ENCODE peak calls at places on chromosomes 11 and 22, in eight cellular contexts. K is activated CD8-positive, alpha-beta T cell treated with anti-CD3 and anti-CD28 coated beads for 36 hours; Z is SK-MEL-5; L is IMR-90; E is coronary artery; Q is stimulated activated CD8-positive, alpha-beta memory T cell treated with anti-CD3 and anti-CD28 coated beads, Interleukin-4, amount 100 ng/mL, for 4 hours; W is MV-4-11; H is hippocampal formation. F is an unnamed sample.

GRCh38 chr11:111447931-111448330 is 64.3 kb downstream of the BTG4 start:
- DNase-seq in K (no peak), Z (no peak), L (no peak), E (no peak), Q (no peak), W (no peak), H (no peak), F (peak; percentile 34)

GRCh38 chr11:117657801-117658200 is 139.2 kb downstream of the DSCAML1 start:
- DNase-seq in K (no peak), Z (no peak), L (no peak), E (no peak), Q (no peak), W (no peak), H (peak; percentile 81), F (no peak)

GRCh38 chr11:113789675-113790320 is 10.2 kb downstream of the CLDN25 start:
- DNase-seq in K (no peak), Z (no peak), L (no peak), E (no peak), Q (no peak), W (no peak), H (no peak), F (no peak)

GRCh38 chr11:65121447-65121864 is 478 bp downstream of the FAU start:
- DNase-seq in K (peak; percentile 49), Z (no peak), L (no peak), E (no peak), Q (no peak), W (peak; percentile 5), H (no peak), F (peak; percentile 78)

GRCh38 chr11:64990222-64990918 is 6.4 kb downstream of the BATF2 start:
- DNase-seq in K (no peak), Z (no peak), L (no peak), E (no peak), Q (no peak), W (peak; percentile 31), H (no peak), F (no peak)

GRCh38 chr22:36385491-36386350 is 2.0 kb downstream of the MYH9 start:
- DNase-seq in K (peak; percentile 82), Z (no peak), L (no peak), E (peak; percentile 87), Q (peak; percentile 61), W (no peak), H (no peak), F (no peak)

GRCh38 chr11:70536051-70536877 is 137.9 kb downstream of the CTTN start:
- DNase-seq in K (no peak), Z (no peak), L (no peak), E (no peak), Q (no peak), W (no peak), H (no peak), F (no peak)

GRCh38 chr11:83241291-83241946 is 44.7 kb downstream of the CCDC90B start:
- DNase-seq in K (peak; percentile 55), Z (peak; percentile 72), L (peak; percentile 77), E (no peak), Q (no peak), W (peak; percentile 34), H (no peak), F (no peak)

GRCh38 chr11:1762537-1763302 is 1.0 kb downstream of the CTSD start:
- DNase-seq in K (no peak), Z (no peak), L (no peak), E (no peak), Q (no peak), W (peak; percentile 49), H (no peak), F (no peak)

GRCh38 chr11:1559103-1559951 is 12.7 kb downstream of the DUSP8 start:
- DNase-seq in K (no peak), Z (no peak), L (peak; percentile 66), E (peak; percentile 98), Q (no peak), W (no peak), H (peak; percentile 91), F (peak; percentile 93)

GRCh38 chr11:112525844-112526590 is 265.4 kb upstream of the PLET1 start:
- DNase-seq in K (peak; percentile 9), Z (no peak), L (no peak), E (no peak), Q (no peak), W (no peak), H (no peak), F (no peak)

GRCh38 chr22:25627271-25627848 is 62.9 kb downstream of the GRK3 start:
- DNase-seq in K (no peak), Z (no peak), L (peak; percentile 12), E (no peak), Q (no peak), W (peak; percentile 87), H (no peak), F (no peak)

GRCh38 chr11:113261709-113262475 is 52.5 kb upstream of the TTC12 start:
- DNase-seq in K (no peak), Z (no peak), L (peak; percentile 11), E (no peak), Q (no peak), W (no peak), H (no peak), F (no peak)

GRCh38 chr11:12288212-12288933 is 89.0 kb upstream of the PARVA start:
- DNase-seq in K (peak; percentile 69), Z (peak; percentile 85), L (peak; percentile 94), E (peak; percentile 88), Q (no peak), W (peak; percentile 50), H (peak; percentile 80), F (peak; percentile 85)

GRCh38 chr22:22348815-22349454 is 104.3 kb downstream of the VPREB1 start:
- DNase-seq in K (no peak), Z (no peak), L (no peak), E (no peak), Q (no peak), W (no peak), H (no peak), F (no peak)

GRCh38 chr11:94401773-94402265 is 600 bp upstream of the GPR83 start:
- DNase-seq in K (no peak), Z (no peak), L (no peak), E (no peak), Q (no peak), W (no peak), H (no peak), F (no peak)

GRCh38 chr11:107018902-107019493 is 722 bp upstream of the GUCY1A2 start:
- DNase-seq in K (peak; percentile 12), Z (no peak), L (peak; percentile 61), E (peak; percentile 79), Q (no peak), W (no peak), H (peak; percentile 58), F (peak; percentile 68)

GRCh38 chr22:49972163-49973017 is 11.8 kb downstream of the PIM3 start:
- DNase-seq in K (peak; percentile 50), Z (no peak), L (no peak), E (peak; percentile 74), Q (no peak), W (no peak), H (no peak), F (peak; percentile 79)

GRCh38 chr11:7555067-7555699 is 41.4 kb downstream of the PPFIBP2 start:
- DNase-seq in K (no peak), Z (peak; percentile 34), L (no peak), E (peak; percentile 28), Q (no peak), W (no peak), H (peak; percentile 59), F (no peak)

GRCh38 chr11:20880094-20880493 is 210.7 kb downstream of the NELL1 start:
- DNase-seq in K (no peak), Z (no peak), L (no peak), E (no peak), Q (no peak), W (no peak), H (no peak), F (no peak)

GRCh38 chr22:33274214-33274828 is 216.1 kb upstream of the SYN3 start:
- DNase-seq in K (peak; percentile 44), Z (peak; percentile 58), L (no peak), E (no peak), Q (no peak), W (peak; percentile 9), H (no peak), F (no peak)

GRCh38 chr11:96472085-96472484 is 82.3 kb downstream of the JRKL start:
- DNase-seq in K (peak; percentile 44), Z (peak; percentile 21), L (no peak), E (no peak), Q (no peak), W (peak; percentile 4), H (no peak), F (no peak)

GRCh38 chr11:44279483-44279882 is 30.5 kb downstream of the ALX4 start:
- DNase-seq in K (no peak), Z (no peak), L (no peak), E (no peak), Q (no peak), W (no peak), H (no peak), F (no peak)

GRCh38 chr11:120400564-120401364 is 64.6 kb downstream of the ARHGEF12 start:
- DNase-seq in K (no peak), Z (peak; percentile 83), L (peak; percentile 99), E (no peak), Q (no peak), W (peak; percentile 90), H (no peak), F (no peak)

GRCh38 chr11:69242583-69242940 is 51.4 kb upstream of the MYEOV start:
- DNase-seq in K (no peak), Z (no peak), L (no peak), E (peak; percentile 50), Q (no peak), W (no peak), H (no peak), F (no peak)

GRCh38 chr11:67030976-67031375 is 8.0 kb downstream of the SYT12 start:
- DNase-seq in K (no peak), Z (no peak), L (no peak), E (no peak), Q (no peak), W (peak; percentile 11), H (no peak), F (no peak)

GRCh38 chr11:130514316-130514715 is 65.9 kb downstream of the ADAMTS15 start:
- DNase-seq in K (no peak), Z (no peak), L (peak; percentile 77), E (no peak), Q (no peak), W (no peak), H (no peak), F (no peak)

GRCh38 chr22:27331526-27332281 is 469.9 kb downstream of the MN1 start:
- DNase-seq in K (peak; percentile 10), Z (peak; percentile 62), L (peak; percentile 27), E (peak; percentile 81), Q (no peak), W (peak; percentile 31), H (no peak), F (no peak)

GRCh38 chr22:31969789-31970489 is 25.6 kb downstream of the YWHAH start:
- DNase-seq in K (peak; percentile 85), Z (peak; percentile 85), L (peak; percentile 66), E (no peak), Q (peak; percentile 17), W (peak; percentile 34), H (peak; percentile 47), F (no peak)

GRCh38 chr11:19763315-19763714 is 50.7 kb downstream of the NAV2 start:
- DNase-seq in K (no peak), Z (no peak), L (no peak), E (peak; percentile 62), Q (no peak), W (no peak), H (no peak), F (no peak)

F was measured in suprapubic skin.